ENCODE peak calls at places on chromosomes 6 and 20, in seven cellular contexts. S is stimulated activated naive CD8-positive, alpha-beta T cell treated with anti-CD3 and anti-CD28 coated beads, Interleukin-15, Interleukin-2, amounts not matched to agents 100 U/mL and 50 U/mL, for 24 hours; I is cardiac fibroblast; L is COLO829; B is activated CD8-positive, alpha-beta memory T cell treated with anti-CD3 and anti-CD28 coated beads, Interleukin-2, amount 50 U/mL, for 4 hours; G is heart left ventricle; X is DMS153. W is an unnamed sample.

GRCh38 chr6:137341721-137342195 is 122.6 kb upstream of the IFNGR1 start:
- DNase-seq in B (peak), L (peak), G (no peak), S (peak), I (peak), X (peak), W (no peak)

GRCh38 chr20:63738687-63739128 is 868 bp upstream of the SLC2A4RG start:
- DNase-seq in X (no peak), I (peak), G (peak), S (peak), L (no peak), B (no peak), W (no peak)

GRCh38 chr6:111347589-111347988 is 135.4 kb downstream of the REV3L start:
- DNase-seq in B (no peak), X (no peak), S (no peak), I (no peak), L (no peak), G (no peak), W (no peak)

GRCh38 chr6:168078943-168079405 is at the start of gene FRMD1:
- DNase-seq in L (no peak), B (no peak), I (no peak), G (no peak), X (no peak), S (no peak), W (no peak)

GRCh38 chr6:82013561-82014275 is 233.8 kb downstream of the IBTK start:
- DNase-seq in G (peak), L (peak), S (no peak), I (peak), B (no peak), X (no peak), W (no peak)

GRCh38 chr6:158061361-158061708 is 79.7 kb downstream of the SYNJ2 start:
- DNase-seq in B (no peak), S (no peak), I (no peak), G (no peak), L (no peak), X (peak), W (no peak)

GRCh38 chr6:166008441-166009369 is 158.9 kb downstream of the TBXT start:
- DNase-seq in I (peak), G (peak), B (no peak), L (no peak), X (no peak), S (no peak), W (no peak)

GRCh38 chr6:115765966-115766365 is 294.7 kb downstream of the FRK start:
- DNase-seq in G (no peak), I (no peak), L (no peak), B (no peak), X (no peak), S (no peak), W (no peak)

GRCh38 chr20:20491110-20491783 is 123.3 kb downstream of the INSM1 start:
- DNase-seq in L (no peak), B (no peak), X (no peak), G (no peak), S (peak), I (peak), W (no peak)

GRCh38 chr20:43722153-43722505 is 4.7 kb downstream of the GTSF1L start:
- DNase-seq in B (peak), L (no peak), G (no peak), I (no peak), X (no peak), S (peak), W (no peak)

GRCh38 chr20:7841291-7841966 is 98.8 kb downstream of the HAO1 start:
- DNase-seq in B (no peak), L (peak), G (no peak), I (peak), S (no peak), X (no peak), W (no peak)

GRCh38 chr6:23690650-23691049 is 435.4 kb upstream of the NRSN1 start:
- DNase-seq in I (no peak), G (no peak), X (peak), B (no peak), S (no peak), L (no peak), W (no peak)

GRCh38 chr6:79334674-79335073 is 100.2 kb upstream of the HMGN3 start:
- DNase-seq in I (peak), B (no peak), X (no peak), G (no peak), L (no peak), S (no peak), W (no peak)

GRCh38 chr6:3751019-3751729 is at the start of gene PXDC1:
- DNase-seq in B (no peak), L (no peak), S (peak), I (no peak), G (no peak), X (no peak), W (no peak)

GRCh38 chr6:71043902-71044301 is 87.0 kb upstream of the B3GAT2 start:
- DNase-seq in B (no peak), I (peak), S (no peak), X (no peak), G (no peak), L (peak), W (no peak)

GRCh38 chr6:119493980-119494379 is 144.4 kb upstream of the MAN1A1 start:
- DNase-seq in L (no peak), S (no peak), I (no peak), G (no peak), B (no peak), X (peak), W (no peak)

GRCh38 chr20:20546402-20546801 is 166.0 kb downstream of the RALGAPA2 start:
- DNase-seq in L (no peak), S (no peak), G (no peak), I (no peak), X (peak), B (no peak), W (no peak)

GRCh38 chr6:158304254-158304653 is 8.0 kb upstream of the TULP4 start:
- DNase-seq in G (no peak), L (no peak), S (no peak), I (no peak), X (no peak), B (no peak), W (no peak)

GRCh38 chr6:43271103-43271815 is 26.8 kb upstream of the SLC22A7 start:
- DNase-seq in S (no peak), X (peak), L (no peak), I (no peak), B (no peak), G (no peak), W (no peak)

GRCh38 chr20:2745060-2745910 is 52.7 kb downstream of the EBF4 start:
- DNase-seq in L (no peak), X (no peak), S (no peak), B (no peak), G (no peak), I (no peak), W (no peak)

GRCh38 chr20:53706511-53707031 is 112.9 kb upstream of the ZNF217 start:
- DNase-seq in L (no peak), X (no peak), G (no peak), S (no peak), B (no peak), I (peak), W (no peak)

GRCh38 chr6:28864321-28864923 is 59.4 kb downstream of the TRIM27 start:
- DNase-seq in G (no peak), S (no peak), L (no peak), B (no peak), X (no peak), I (no peak), W (no peak)

GRCh38 chr20:62308102-62308822 is 5.5 kb downstream of the ADRM1 start:
- DNase-seq in B (no peak), I (no peak), X (no peak), G (no peak), S (no peak), L (no peak), W (no peak)

GRCh38 chr6:7991992-7992815 is 72.0 kb downstream of the BLOC1S5 start:
- DNase-seq in G (peak), B (no peak), L (peak), I (peak), S (no peak), X (no peak), W (no peak)

GRCh38 chr20:54085910-54086309 is 15.5 kb upstream of the BCAS1 start:
- DNase-seq in L (no peak), G (no peak), X (no peak), S (no peak), I (no peak), B (no peak), W (no peak)

GRCh38 chr6:133551847-133552331 is 310.7 kb downstream of the EYA4 start:
- DNase-seq in G (peak), X (no peak), B (no peak), S (no peak), I (peak), L (no peak), W (no peak)

GRCh38 chr20:36555248-36555647 is 13.9 kb downstream of the MYL9 start:
- DNase-seq in S (no peak), B (no peak), X (no peak), G (no peak), L (no peak), I (no peak), W (no peak)

GRCh38 chr6:88263591-88263990 is 97.4 kb upstream of the CNR1 start:
- DNase-seq in L (no peak), X (no peak), G (no peak), B (no peak), S (no peak), I (peak), W (no peak)

GRCh38 chr20:17680836-17681740 is 954 bp downstream of the RRBP1 start:
- DNase-seq in S (peak), L (peak), X (no peak), G (peak), I (peak), B (peak), W (peak)

GRCh38 chr6:144434308-144434990 is 149.3 kb downstream of the UTRN start:
- DNase-seq in S (no peak), B (no peak), G (no peak), I (peak), X (no peak), L (no peak), W (no peak)

GRCh38 chr20:23622839-23623343 is 14.9 kb downstream of the CST3 start:
- DNase-seq in S (no peak), I (peak), L (peak), B (no peak), X (peak), G (peak), W (no peak)

GRCh38 chr6:78611886-78612480 is 255.4 kb upstream of the IRAK1BP1 start:
- DNase-seq in L (peak), B (no peak), I (peak), X (no peak), G (no peak), S (no peak), W (no peak)

GRCh38 chr6:5135783-5136376 is 50.7 kb downstream of the PPP1R3G start:
- DNase-seq in I (peak), B (peak), L (no peak), S (peak), X (no peak), G (no peak), W (peak)

GRCh38 chr6:8085053-8085511 is 17.3 kb downstream of the EEF1E1 start:
- DNase-seq in X (no peak), G (no peak), L (no peak), S (no peak), B (no peak), I (peak), W (no peak)

GRCh38 chr6:167094436-167094819 is 28.5 kb upstream of the CCR6 start:
- DNase-seq in G (no peak), S (no peak), I (peak), X (no peak), L (no peak), B (no peak), W (no peak)

GRCh38 chr6:13229205-13230085 is 98.9 kb downstream of the TBC1D7 start:
- DNase-seq in B (peak), G (no peak), L (peak), S (peak), I (peak), X (no peak), W (no peak)

GRCh38 chr6:142367061-142367460 is 65.3 kb downstream of the ADGRG6 start:
- DNase-seq in S (no peak), X (no peak), G (no peak), I (no peak), B (no peak), L (no peak), W (no peak)

GRCh38 chr6:13331516-13332348 is 3.4 kb upstream of the TBC1D7 start:
- DNase-seq in I (peak), X (no peak), B (no peak), L (peak), S (no peak), G (no peak), W (no peak)

W was measured in suprapubic skin.